ENCODE peak calls at places on chromosomes 16 and 17, in seven cellular contexts. Q is naive thymus-derived CD4-positive, alpha-beta T cell; S is choroid plexus epithelial cell; U is foreskin fibroblast; D is GM12865; A is effector memory CD4-positive, alpha-beta T cell; C is AG10803. T is an unnamed sample.

GRCh38 chr17:7479389-7480192 is at the start of gene ZBTB4:
- DNase-seq in Q (peak), S (peak), U (no peak), D (peak), A (peak), C (peak), T (no peak)

GRCh38 chr16:10834766-10835165 is 16.2 kb upstream of the TVP23A start:
- DNase-seq in Q (no peak), S (no peak), U (no peak), D (no peak), A (no peak), C (no peak), T (no peak)

GRCh38 chr17:58528443-58528842 is 14.0 kb upstream of the MTMR4 start:
- DNase-seq in Q (no peak), S (no peak), U (no peak), D (no peak), A (no peak), C (no peak), T (no peak)

GRCh38 chr17:42249681-42250446 is 26.3 kb downstream of the STAT5B start:
- DNase-seq in Q (peak), S (no peak), U (no peak), D (peak), A (no peak), C (no peak), T (no peak)

GRCh38 chr16:88344411-88345030 is 38.2 kb upstream of the ZNF469 start:
- DNase-seq in Q (no peak), S (no peak), U (no peak), D (no peak), A (no peak), C (no peak), T (no peak)

GRCh38 chr17:82443465-82444283 is 6.9 kb downstream of the CYBC1 start:
- DNase-seq in Q (no peak), S (peak), U (no peak), D (no peak), A (no peak), C (no peak), T (no peak)

GRCh38 chr16:10824111-10824893 is 5.7 kb upstream of the TVP23A start:
- DNase-seq in Q (no peak), S (no peak), U (no peak), D (no peak), A (no peak), C (no peak), T (no peak)

GRCh38 chr17:1130191-1130590 is 49.6 kb downstream of the ABR start:
- DNase-seq in Q (no peak), S (no peak), U (no peak), D (no peak), A (no peak), C (no peak), T (no peak)

GRCh38 chr17:7356072-7356549 is 1.2 kb downstream of the TMEM95 start:
- DNase-seq in Q (peak), S (peak), U (peak), D (peak), A (peak), C (peak), T (no peak)

GRCh38 chr17:36641877-36642845 is 40.8 kb downstream of the MRM1 start:
- DNase-seq in Q (no peak), S (no peak), U (no peak), D (no peak), A (no peak), C (no peak), T (no peak)
- H3K4me3 ChIP-seq in Q (peak), S (peak), U (peak), D (no peak), A (peak), C (peak), T (peak)

GRCh38 chr16:57808589-57808988 is 6.3 kb upstream of the KIFC3 start:
- DNase-seq in Q (no peak), S (no peak), U (no peak), D (no peak), A (no peak), C (no peak), T (no peak)
- H3K4me3 ChIP-seq in Q (peak), S (no peak), U (peak), D (no peak), A (no peak), C (peak), T (no peak)

GRCh38 chr16:57628782-57629181 is 352 bp downstream of the ADGRG1 start:
- DNase-seq in Q (no peak), S (no peak), U (no peak), D (no peak), A (no peak), C (no peak), T (no peak)
- H3K4me3 ChIP-seq in Q (peak), S (peak), U (peak), D (no peak), A (no peak), C (peak), T (peak)

GRCh38 chr17:80265205-80266068 is 4.8 kb downstream of the RNF213 start:
- DNase-seq in Q (peak), S (no peak), U (no peak), D (peak), A (peak), C (no peak), T (no peak)
- H3K4me3 ChIP-seq in Q (peak), S (no peak), U (no peak), D (peak), A (peak), C (no peak), T (no peak)

GRCh38 chr16:56192971-56193936 is 2.0 kb downstream of the GNAO1 start:
- DNase-seq in Q (no peak), S (no peak), U (no peak), D (no peak), A (no peak), C (no peak), T (no peak)

GRCh38 chr16:56193951-56194726 is 2.9 kb downstream of the GNAO1 start:
- DNase-seq in Q (peak), S (peak), U (peak), D (peak), A (peak), C (peak), T (no peak)

GRCh38 chr16:56196381-56196780 is 5.1 kb downstream of the GNAO1 start:
- DNase-seq in Q (no peak), S (no peak), U (no peak), D (no peak), A (no peak), C (no peak), T (no peak)

GRCh38 chr16:56197227-56197992 is 6.1 kb downstream of the GNAO1 start:
- DNase-seq in Q (no peak), S (no peak), U (no peak), D (no peak), A (no peak), C (no peak), T (no peak)

GRCh38 chr16:56195151-56195550 is 3.9 kb downstream of the GNAO1 start:
- DNase-seq in Q (no peak), S (no peak), U (no peak), D (no peak), A (no peak), C (peak), T (no peak)
- H3K4me3 ChIP-seq in Q (no peak), S (no peak), U (no peak), D (no peak), A (no peak), C (no peak), T (no peak)

GRCh38 chr16:56606688-56607618 is 1.4 kb upstream of the MT2A start:
- DNase-seq in Q (peak), S (peak), U (peak), D (no peak), A (no peak), C (peak), T (peak)
- H3K4me3 ChIP-seq in Q (no peak), S (peak), U (peak), D (no peak), A (no peak), C (peak), T (peak)